ENCODE peak calls at places on chromosomes 13 and 19, in eight cellular contexts. One of them, this sample, is unnamed.

GRCh38 chr13:106337096-106337495 is 198.4 kb downstream of the EFNB2 start:
- DNase-seq in activated CD4-positive, alpha-beta T cell treated with anti-CD3 and anti-CD28 coated beads, Interleukin-2, amount 10 ng/mL, durations not matched to agents 7 days and 5 days: no peak
- DNase-seq in CD8-positive, alpha-beta memory T cell: no peak
- DNase-seq in G401: no peak
- DNase-seq in adipocyte: peak; percentile 59
- DNase-seq in psoas muscle: no peak
- DNase-seq in fibroblast of mammary gland: peak; percentile 15
- DNase-seq in iPS DF 6.9: no peak
- DNase-seq in this sample: no peak

GRCh38 chr13:101481421-101481820 is 28.9 kb downstream of the ITGBL1 start:
- DNase-seq in activated CD4-positive, alpha-beta T cell treated with anti-CD3 and anti-CD28 coated beads, Interleukin-2, amount 10 ng/mL, durations not matched to agents 7 days and 5 days: no peak
- DNase-seq in CD8-positive, alpha-beta memory T cell: no peak
- DNase-seq in G401: no peak
- DNase-seq in adipocyte: no peak
- DNase-seq in psoas muscle: no peak
- DNase-seq in fibroblast of mammary gland: no peak
- DNase-seq in iPS DF 6.9: no peak
- DNase-seq in this sample: no peak

GRCh38 chr13:56187331-56187730 is 953.4 kb upstream of the PRR20A start:
- DNase-seq in activated CD4-positive, alpha-beta T cell treated with anti-CD3 and anti-CD28 coated beads, Interleukin-2, amount 10 ng/mL, durations not matched to agents 7 days and 5 days: no peak
- DNase-seq in CD8-positive, alpha-beta memory T cell: no peak
- DNase-seq in G401: no peak
- DNase-seq in adipocyte: no peak
- DNase-seq in psoas muscle: no peak
- DNase-seq in fibroblast of mammary gland: no peak
- DNase-seq in iPS DF 6.9: no peak
- DNase-seq in this sample: no peak

GRCh38 chr13:29676535-29676934 is 81.0 kb upstream of the SLC7A1 start:
- DNase-seq in activated CD4-positive, alpha-beta T cell treated with anti-CD3 and anti-CD28 coated beads, Interleukin-2, amount 10 ng/mL, durations not matched to agents 7 days and 5 days: no peak
- DNase-seq in CD8-positive, alpha-beta memory T cell: no peak
- DNase-seq in G401: no peak
- DNase-seq in adipocyte: peak; percentile 38
- DNase-seq in psoas muscle: no peak
- DNase-seq in fibroblast of mammary gland: peak; percentile 55
- DNase-seq in iPS DF 6.9: no peak
- DNase-seq in this sample: no peak

GRCh38 chr13:77398825-77399620 is 72.1 kb upstream of the MYCBP2 start:
- DNase-seq in activated CD4-positive, alpha-beta T cell treated with anti-CD3 and anti-CD28 coated beads, Interleukin-2, amount 10 ng/mL, durations not matched to agents 7 days and 5 days: no peak
- DNase-seq in CD8-positive, alpha-beta memory T cell: no peak
- DNase-seq in G401: no peak
- DNase-seq in adipocyte: no peak
- DNase-seq in psoas muscle: no peak
- DNase-seq in fibroblast of mammary gland: no peak
- DNase-seq in iPS DF 6.9: no peak
- DNase-seq in this sample: no peak

GRCh38 chr13:100356889-100357288 is 231.7 kb downstream of the GGACT start:
- DNase-seq in activated CD4-positive, alpha-beta T cell treated with anti-CD3 and anti-CD28 coated beads, Interleukin-2, amount 10 ng/mL, durations not matched to agents 7 days and 5 days: no peak
- DNase-seq in CD8-positive, alpha-beta memory T cell: no peak
- DNase-seq in G401: no peak
- DNase-seq in adipocyte: no peak
- DNase-seq in psoas muscle: no peak
- DNase-seq in fibroblast of mammary gland: no peak
- DNase-seq in iPS DF 6.9: no peak
- DNase-seq in this sample: no peak

GRCh38 chr13:30421093-30422055 is 919 bp upstream of the UBE2L5 start:
- DNase-seq in activated CD4-positive, alpha-beta T cell treated with anti-CD3 and anti-CD28 coated beads, Interleukin-2, amount 10 ng/mL, durations not matched to agents 7 days and 5 days: peak; percentile 54
- DNase-seq in CD8-positive, alpha-beta memory T cell: peak; percentile 13
- DNase-seq in G401: peak; percentile 82
- DNase-seq in adipocyte: peak; percentile 91
- DNase-seq in psoas muscle: peak; percentile 94
- DNase-seq in fibroblast of mammary gland: peak; percentile 81
- DNase-seq in iPS DF 6.9: no peak
- DNase-seq in this sample: peak; percentile 78

GRCh38 chr13:42396901-42397670 is 125.1 kb downstream of the AKAP11 start:
- DNase-seq in activated CD4-positive, alpha-beta T cell treated with anti-CD3 and anti-CD28 coated beads, Interleukin-2, amount 10 ng/mL, durations not matched to agents 7 days and 5 days: no peak
- DNase-seq in CD8-positive, alpha-beta memory T cell: no peak
- DNase-seq in G401: no peak
- DNase-seq in adipocyte: peak; percentile 15
- DNase-seq in psoas muscle: no peak
- DNase-seq in fibroblast of mammary gland: peak; percentile 15
- DNase-seq in iPS DF 6.9: no peak
- DNase-seq in this sample: no peak

GRCh38 chr13:113216165-113217056 is 7.0 kb downstream of the CUL4A start:
- DNase-seq in activated CD4-positive, alpha-beta T cell treated with anti-CD3 and anti-CD28 coated beads, Interleukin-2, amount 10 ng/mL, durations not matched to agents 7 days and 5 days: no peak
- DNase-seq in CD8-positive, alpha-beta memory T cell: no peak
- DNase-seq in G401: peak; percentile 60
- DNase-seq in adipocyte: peak; percentile 77
- DNase-seq in psoas muscle: peak; percentile 81
- DNase-seq in fibroblast of mammary gland: peak; percentile 81
- DNase-seq in iPS DF 6.9: no peak
- DNase-seq in this sample: peak; percentile 49

GRCh38 chr19:39193785-39194184 is 3.0 kb upstream of the NCCRP1 start:
- DNase-seq in activated CD4-positive, alpha-beta T cell treated with anti-CD3 and anti-CD28 coated beads, Interleukin-2, amount 10 ng/mL, durations not matched to agents 7 days and 5 days: no peak
- DNase-seq in CD8-positive, alpha-beta memory T cell: no peak
- DNase-seq in G401: no peak
- DNase-seq in adipocyte: no peak
- DNase-seq in psoas muscle: no peak
- DNase-seq in fibroblast of mammary gland: no peak
- DNase-seq in iPS DF 6.9: no peak
- DNase-seq in this sample: no peak

GRCh38 chr19:46616631-46617322 is 8.1 kb downstream of the PTGIR start:
- DNase-seq in activated CD4-positive, alpha-beta T cell treated with anti-CD3 and anti-CD28 coated beads, Interleukin-2, amount 10 ng/mL, durations not matched to agents 7 days and 5 days: peak; percentile 39
- DNase-seq in CD8-positive, alpha-beta memory T cell: no peak
- DNase-seq in G401: peak; percentile 75
- DNase-seq in adipocyte: peak; percentile 68
- DNase-seq in psoas muscle: peak; percentile 45
- DNase-seq in fibroblast of mammary gland: peak; percentile 74
- DNase-seq in iPS DF 6.9: no peak
- DNase-seq in this sample: peak; percentile 71

GRCh38 chr13:99034333-99035085 is 56.6 kb upstream of the DOCK9 start:
- DNase-seq in activated CD4-positive, alpha-beta T cell treated with anti-CD3 and anti-CD28 coated beads, Interleukin-2, amount 10 ng/mL, durations not matched to agents 7 days and 5 days: no peak
- DNase-seq in CD8-positive, alpha-beta memory T cell: no peak
- DNase-seq in G401: peak; percentile 92
- DNase-seq in adipocyte: no peak
- DNase-seq in psoas muscle: no peak
- DNase-seq in fibroblast of mammary gland: no peak
- DNase-seq in iPS DF 6.9: no peak
- DNase-seq in this sample: peak; percentile 89

GRCh38 chr19:43152217-43152616 is 34.1 kb downstream of the PSG5 start:
- DNase-seq in activated CD4-positive, alpha-beta T cell treated with anti-CD3 and anti-CD28 coated beads, Interleukin-2, amount 10 ng/mL, durations not matched to agents 7 days and 5 days: no peak
- DNase-seq in CD8-positive, alpha-beta memory T cell: no peak
- DNase-seq in G401: no peak
- DNase-seq in adipocyte: no peak
- DNase-seq in psoas muscle: no peak
- DNase-seq in fibroblast of mammary gland: peak; percentile 9
- DNase-seq in iPS DF 6.9: no peak
- DNase-seq in this sample: no peak

GRCh38 chr13:25153736-25154135 is 18.4 kb downstream of the AMER2 start:
- DNase-seq in activated CD4-positive, alpha-beta T cell treated with anti-CD3 and anti-CD28 coated beads, Interleukin-2, amount 10 ng/mL, durations not matched to agents 7 days and 5 days: no peak
- DNase-seq in CD8-positive, alpha-beta memory T cell: no peak
- DNase-seq in G401: peak; percentile 39
- DNase-seq in adipocyte: no peak
- DNase-seq in psoas muscle: no peak
- DNase-seq in fibroblast of mammary gland: no peak
- DNase-seq in iPS DF 6.9: no peak
- DNase-seq in this sample: no peak

GRCh38 chr13:30255696-30256095 is 51.7 kb downstream of the KATNAL1 start:
- DNase-seq in activated CD4-positive, alpha-beta T cell treated with anti-CD3 and anti-CD28 coated beads, Interleukin-2, amount 10 ng/mL, durations not matched to agents 7 days and 5 days: no peak
- DNase-seq in CD8-positive, alpha-beta memory T cell: no peak
- DNase-seq in G401: no peak
- DNase-seq in adipocyte: no peak
- DNase-seq in psoas muscle: no peak
- DNase-seq in fibroblast of mammary gland: peak; percentile 25
- DNase-seq in iPS DF 6.9: no peak
- DNase-seq in this sample: no peak

GRCh38 chr19:4305659-4306058 is 1.3 kb downstream of the FSD1 start:
- DNase-seq in activated CD4-positive, alpha-beta T cell treated with anti-CD3 and anti-CD28 coated beads, Interleukin-2, amount 10 ng/mL, durations not matched to agents 7 days and 5 days: no peak
- DNase-seq in CD8-positive, alpha-beta memory T cell: no peak
- DNase-seq in G401: no peak
- DNase-seq in adipocyte: no peak
- DNase-seq in psoas muscle: no peak
- DNase-seq in fibroblast of mammary gland: no peak
- DNase-seq in iPS DF 6.9: no peak
- DNase-seq in this sample: no peak

GRCh38 chr19:55212447-55212846 is 3.1 kb upstream of the PTPRH start:
- DNase-seq in activated CD4-positive, alpha-beta T cell treated with anti-CD3 and anti-CD28 coated beads, Interleukin-2, amount 10 ng/mL, durations not matched to agents 7 days and 5 days: peak; percentile 47
- DNase-seq in CD8-positive, alpha-beta memory T cell: no peak
- DNase-seq in G401: peak; percentile 43
- DNase-seq in adipocyte: no peak
- DNase-seq in psoas muscle: no peak
- DNase-seq in fibroblast of mammary gland: no peak
- DNase-seq in iPS DF 6.9: no peak
- DNase-seq in this sample: peak; percentile 71